ENCODE peak calls at places on chromosomes 4 and X, in nine cellular contexts. Z is retinal pigment epithelial cell, Q is EH, T is psoas muscle, S is mesothelial cell of epicardium, U is GM19239, W is amygdala, O is NCI-H1694 treated with DMSO at 0.1 percent for 48 hours, P is EL. F is an unnamed sample.

GRCh38 chrX:124736553-124737240 is 390.3 kb downstream of the SH2D1A start:
- DNase-seq in Z (no peak), Q (no peak), T (no peak), S (peak; percentile 41), U (no peak), W (no peak), O (no peak), P (no peak), F (no peak)

GRCh38 chr4:163679189-163679588 is 184.7 kb downstream of the TMA16 start:
- DNase-seq in Z (no peak), Q (no peak), T (no peak), S (no peak), U (no peak), W (no peak), O (no peak), P (peak; percentile 53), F (no peak)

GRCh38 chr4:168592676-168593075 is 95.8 kb downstream of the PALLD start:
- DNase-seq in Z (no peak), Q (no peak), T (no peak), S (no peak), U (no peak), W (no peak), O (no peak), P (no peak), F (no peak)

GRCh38 chr4:90328558-90328957 is 201.4 kb downstream of the CCSER1 start:
- DNase-seq in Z (peak; percentile 10), Q (peak; percentile 3), T (no peak), S (peak; percentile 46), U (no peak), W (no peak), O (peak; percentile 43), P (peak; percentile 3), F (no peak)

GRCh38 chr4:55500072-55500471 is 46.6 kb downstream of the CLOCK start:
- DNase-seq in Z (no peak), Q (no peak), T (no peak), S (no peak), U (no peak), W (no peak), O (no peak), P (no peak), F (no peak)

GRCh38 chr4:67934628-67935027 is 28.7 kb downstream of the TMPRSS11A start:
- DNase-seq in Z (no peak), Q (no peak), T (no peak), S (no peak), U (no peak), W (no peak), O (no peak), P (no peak), F (no peak)

GRCh38 chr4:6674500-6675149 is 19.1 kb upstream of the S100P start:
- DNase-seq in Z (no peak), Q (peak; percentile 28), T (peak; percentile 26), S (no peak), U (peak; percentile 66), W (no peak), O (no peak), P (peak; percentile 23), F (no peak)

GRCh38 chr4:97761760-97762512 is 381.3 kb downstream of the STPG2 start:
- DNase-seq in Z (no peak), Q (no peak), T (no peak), S (no peak), U (no peak), W (no peak), O (no peak), P (no peak), F (no peak)

GRCh38 chr4:1593881-1594345 is 90.2 kb downstream of the FAM53A start:
- DNase-seq in Z (no peak), Q (no peak), T (peak; percentile 21), S (no peak), U (no peak), W (no peak), O (no peak), P (no peak), F (no peak)

GRCh38 chr4:113941836-113942235 is 37.6 kb downstream of the ARSJ start:
- DNase-seq in Z (no peak), Q (no peak), T (no peak), S (no peak), U (no peak), W (no peak), O (no peak), P (no peak), F (no peak)

GRCh38 chrX:149916745-149917392 is 12.5 kb upstream of the HSFX4 start:
- DNase-seq in Z (no peak), Q (no peak), T (no peak), S (no peak), U (no peak), W (no peak), O (no peak), P (no peak), F (no peak)

GRCh38 chr4:85407546-85407945 is 67.4 kb upstream of the ARHGAP24 start:
- DNase-seq in Z (no peak), Q (no peak), T (no peak), S (no peak), U (no peak), W (no peak), O (no peak), P (no peak), F (no peak)

GRCh38 chr4:114642173-114642780 is 43.7 kb downstream of the UGT8 start:
- DNase-seq in Z (no peak), Q (no peak), T (no peak), S (no peak), U (no peak), W (no peak), O (no peak), P (no peak), F (no peak)

GRCh38 chrX:129318375-129318774 is 204.9 kb downstream of the SMARCA1 start:
- DNase-seq in Z (no peak), Q (peak; percentile 26), T (no peak), S (no peak), U (no peak), W (no peak), O (peak; percentile 3), P (peak; percentile 6), F (no peak)

GRCh38 chr4:53322696-53323095 is 43.2 kb downstream of the SCFD2 start:
- DNase-seq in Z (no peak), Q (peak; percentile 24), T (no peak), S (no peak), U (no peak), W (no peak), O (no peak), P (no peak), F (no peak)

GRCh38 chr4:153114771-153115321 is 89.4 kb upstream of the TRIM2 start:
- DNase-seq in Z (peak; percentile 27), Q (peak; percentile 86), T (no peak), S (no peak), U (no peak), W (no peak), O (no peak), P (peak; percentile 82), F (no peak)

GRCh38 chrX:111568356-111568755 is 56.9 kb downstream of the SERTM2 start:
- DNase-seq in Z (no peak), Q (peak; percentile 0), T (no peak), S (no peak), U (no peak), W (no peak), O (peak; percentile 0), P (peak; percentile 5), F (peak; percentile 6)

GRCh38 chr4:2245787-2246275 is 3.9 kb upstream of the HAUS3 start:
- DNase-seq in Z (no peak), Q (no peak), T (no peak), S (no peak), U (no peak), W (no peak), O (no peak), P (no peak), F (no peak)

GRCh38 chr4:153684182-153685073 is at the start of gene TLR2:
- DNase-seq in Z (no peak), Q (peak; percentile 7), T (peak; percentile 80), S (peak; percentile 69), U (peak; percentile 39), W (no peak), O (no peak), P (no peak), F (no peak)

GRCh38 chr4:8599657-8600056 is 7.1 kb downstream of the CPZ start:
- DNase-seq in Z (peak; percentile 42), Q (peak; percentile 96), T (no peak), S (no peak), U (no peak), W (no peak), O (no peak), P (peak; percentile 95), F (no peak)

GRCh38 chrX:154019633-154020499 is at the start of gene IRAK1:
- DNase-seq in Z (no peak), Q (peak; percentile 66), T (peak; percentile 81), S (no peak), U (peak; percentile 72), W (no peak), O (no peak), P (peak; percentile 61), F (no peak)

GRCh38 chrX:129566081-129566480 is 26.0 kb downstream of the OCRL start:
- DNase-seq in Z (no peak), Q (peak; percentile 1), T (no peak), S (no peak), U (no peak), W (no peak), O (no peak), P (no peak), F (no peak)

GRCh38 chr4:184457530-184458249 is 16.7 kb downstream of the IRF2 start:
- DNase-seq in Z (no peak), Q (no peak), T (no peak), S (no peak), U (no peak), W (no peak), O (no peak), P (no peak), F (no peak)

GRCh38 chr4:1204286-1204827 is 32.0 kb upstream of the SPON2 start:
- DNase-seq in Z (no peak), Q (no peak), T (no peak), S (peak; percentile 34), U (no peak), W (no peak), O (no peak), P (no peak), F (no peak)

GRCh38 chrX:115689931-115690330 is 129.0 kb downstream of the PLS3 start:
- DNase-seq in Z (no peak), Q (peak; percentile 59), T (no peak), S (no peak), U (no peak), W (no peak), O (no peak), P (peak; percentile 18), F (no peak)

GRCh38 chrX:3548743-3549441 is 164.6 kb downstream of the PRKX start:
- DNase-seq in Z (peak; percentile 21), Q (peak; percentile 74), T (no peak), S (no peak), U (no peak), W (no peak), O (peak; percentile 58), P (peak; percentile 56), F (no peak)

GRCh38 chr4:94390804-94391410 is 48.3 kb upstream of the HPGDS start:
- DNase-seq in Z (no peak), Q (peak; percentile 30), T (no peak), S (no peak), U (peak; percentile 3), W (no peak), O (no peak), P (peak; percentile 14), F (no peak)

GRCh38 chrX:17417411-17417810 is 42.4 kb downstream of the NHS start:
- DNase-seq in Z (no peak), Q (no peak), T (no peak), S (no peak), U (no peak), W (no peak), O (no peak), P (peak; percentile 21), F (no peak)

GRCh38 chrX:40439625-40440532 is 140.9 kb upstream of the ATP6AP2 start:
- DNase-seq in Z (no peak), Q (no peak), T (no peak), S (no peak), U (no peak), W (no peak), O (no peak), P (no peak), F (no peak)

GRCh38 chrX:44003975-44004374 is 30.8 kb upstream of the NDP start:
- DNase-seq in Z (no peak), Q (no peak), T (no peak), S (no peak), U (no peak), W (no peak), O (no peak), P (peak; percentile 14), F (no peak)

GRCh38 chr4:169174247-169174646 is 96.5 kb downstream of the SH3RF1 start:
- DNase-seq in Z (no peak), Q (no peak), T (no peak), S (no peak), U (no peak), W (no peak), O (no peak), P (no peak), F (no peak)